ENCODE peak calls at places on chromosomes 6 and 20, in eight cellular contexts. J is AG04449, M is lower leg skin, P is colonic mucosa, F is astrocyte of the spinal cord, O is fibroblast of lung, B is heart right ventricle, N is A549. D is an unnamed sample.

GRCh38 chr6:82030761-82031160 is 216.8 kb downstream of the IBTK start:
- DNase-seq in J (no peak), M (no peak), P (no peak), F (no peak), O (no peak), B (no peak), N (no peak), D (no peak)

GRCh38 chr6:170345662-170346061 is 39.1 kb downstream of the FAM120B start:
- DNase-seq in J (no peak), M (no peak), P (no peak), F (peak; percentile 17), O (peak; percentile 30), B (no peak), N (no peak), D (no peak)

GRCh38 chr20:24699321-24700165 is 230.1 kb downstream of the SYNDIG1 start:
- DNase-seq in J (no peak), M (peak; percentile 79), P (no peak), F (no peak), O (no peak), B (no peak), N (no peak), D (no peak)

GRCh38 chr20:23541330-23541729 is 27.0 kb downstream of the CST9L start:
- DNase-seq in J (no peak), M (peak; percentile 60), P (no peak), F (no peak), O (no peak), B (no peak), N (no peak), D (no peak)

GRCh38 chr6:21438237-21438985 is 155.1 kb upstream of the SOX4 start:
- DNase-seq in J (no peak), M (no peak), P (no peak), F (peak; percentile 33), O (peak; percentile 63), B (no peak), N (no peak), D (no peak)

GRCh38 chr6:36595168-36595818 is 1.1 kb downstream of the SRSF3 start:
- DNase-seq in J (no peak), M (peak; percentile 87), P (peak; percentile 58), F (peak; percentile 59), O (peak; percentile 54), B (peak; percentile 66), N (no peak), D (peak; percentile 19)

GRCh38 chr20:18728867-18729224 is 84.7 kb upstream of the SCP2D1 start:
- DNase-seq in J (no peak), M (no peak), P (no peak), F (no peak), O (no peak), B (no peak), N (no peak), D (no peak)

GRCh38 chr6:82022614-82023102 is 224.9 kb downstream of the IBTK start:
- DNase-seq in J (no peak), M (no peak), P (no peak), F (peak; percentile 74), O (peak; percentile 84), B (no peak), N (no peak), D (no peak)

GRCh38 chr6:151291145-151292055 is 51.6 kb downstream of the AKAP12 start:
- DNase-seq in J (peak; percentile 92), M (no peak), P (peak; percentile 22), F (peak; percentile 89), O (peak; percentile 88), B (peak; percentile 34), N (no peak), D (no peak)

GRCh38 chr6:135014353-135014832 is 40.2 kb downstream of the HBS1L start:
- DNase-seq in J (no peak), M (no peak), P (no peak), F (no peak), O (no peak), B (no peak), N (no peak), D (no peak)

GRCh38 chr6:150026976-150027805 is 1.9 kb upstream of the RAET1L start:
- DNase-seq in J (no peak), M (no peak), P (no peak), F (no peak), O (no peak), B (no peak), N (no peak), D (no peak)

GRCh38 chr20:39473533-39473932 is 511.4 kb downstream of the DHX35 start:
- DNase-seq in J (no peak), M (no peak), P (no peak), F (no peak), O (no peak), B (no peak), N (no peak), D (no peak)

DNA sequence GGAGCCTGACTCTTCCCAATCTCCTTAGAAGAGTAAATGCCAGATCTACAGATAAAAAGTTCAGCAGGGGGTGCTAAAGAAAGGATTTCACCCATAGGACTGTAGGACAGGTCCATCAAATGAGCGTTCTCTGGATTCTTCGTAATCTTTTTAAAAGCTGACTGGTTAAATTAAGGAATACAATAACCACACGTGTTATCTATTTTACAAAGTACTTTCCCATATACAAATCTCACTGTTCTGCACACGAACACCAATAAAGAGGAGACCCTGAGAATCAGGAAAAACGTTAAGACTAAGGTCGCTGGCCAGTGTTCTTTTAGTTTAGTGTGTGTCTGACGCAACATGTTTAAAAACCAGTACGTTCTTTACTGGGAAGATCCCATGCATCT is 542 bp downstream of the TUBE1 start:
- DNase-seq in J (no peak), M (no peak), P (no peak), F (peak; percentile 72), O (peak; percentile 56), B (no peak), N (peak; percentile 53), D (no peak)
- TF ChIP-seq CTCF in J (peak; percentile 22), M (no peak), P (no peak), F (peak; percentile 39), O (peak; percentile 43), B (no peak), N (peak; percentile 43), D (no peak)

DNA sequence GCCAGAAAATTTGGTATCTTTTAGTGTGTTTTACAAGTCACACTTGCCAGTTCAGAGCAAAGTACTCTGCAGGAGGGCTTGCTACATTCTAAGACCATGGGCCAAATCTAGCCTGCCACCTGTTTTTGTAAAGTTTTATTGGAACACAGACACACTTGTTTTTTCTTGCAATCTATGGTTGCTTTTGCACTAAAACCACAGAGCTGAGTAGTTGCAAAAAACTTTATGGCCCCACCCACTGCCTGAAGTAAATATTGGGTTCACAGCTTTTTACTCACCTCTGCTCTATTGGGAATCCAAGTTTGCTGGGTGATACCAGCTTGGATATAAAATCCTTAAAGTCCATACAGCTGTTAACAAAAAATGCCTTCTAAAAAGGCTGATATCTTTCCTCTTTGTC is 109.0 kb downstream of the ZFP64 start:
- DNase-seq in J (no peak), M (no peak), P (no peak), F (peak; percentile 14), O (no peak), B (no peak), N (no peak), D (no peak)
- TF ChIP-seq CTCF in J (no peak), M (no peak), P (no peak), F (no peak), O (no peak), B (no peak), N (no peak), D (no peak)

DNA sequence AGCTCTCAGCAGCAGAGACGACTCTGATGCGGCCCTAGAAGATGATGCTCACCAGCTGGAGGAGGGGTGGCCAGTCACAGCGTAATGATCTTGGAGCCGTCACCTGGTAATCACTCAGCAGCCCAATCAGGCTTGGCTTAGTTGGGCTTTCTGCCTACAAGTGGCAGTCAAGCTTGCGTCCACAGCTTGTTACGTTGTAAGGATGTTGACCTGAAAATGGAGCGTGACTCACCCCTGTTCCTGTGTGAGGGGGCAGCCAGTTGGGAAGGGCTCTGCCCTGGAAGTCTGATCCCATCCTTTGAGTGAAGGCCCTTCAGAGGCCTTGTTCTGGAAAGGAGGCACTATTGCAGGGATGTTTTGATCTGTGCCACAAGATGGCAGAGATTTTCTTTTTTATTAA is 49.8 kb downstream of the SPATA2 start:
- DNase-seq in J (no peak), M (peak; percentile 77), P (no peak), F (no peak), O (no peak), B (no peak), N (no peak), D (no peak)
- TF ChIP-seq CTCF in J (no peak), M (no peak), P (no peak), F (no peak), O (no peak), B (no peak), N (no peak), D (no peak)

GRCh38 chr6:145627451-145627850 is 107.9 kb downstream of the EPM2A start:
- DNase-seq in J (no peak), M (no peak), P (no peak), F (no peak), O (no peak), B (no peak), N (no peak), D (no peak)
- TF ChIP-seq CTCF in J (no peak), M (no peak), P (no peak), F (no peak), O (no peak), B (no peak), N (no peak), D (no peak)

GRCh38 chr6:122609881-122610689 is at the start of gene PKIB:
- DNase-seq in J (no peak), M (peak; percentile 91), P (peak; percentile 79), F (peak; percentile 82), O (peak; percentile 83), B (peak; percentile 25), N (peak; percentile 60), D (peak; percentile 81)
- TF ChIP-seq CTCF in J (peak; percentile 72), M (no peak), P (no peak), F (peak; percentile 56), O (peak; percentile 32), B (no peak), N (peak; percentile 8), D (no peak)

GRCh38 chr20:8162610-8163009 is 30.5 kb downstream of the PLCB1 start:
- DNase-seq in J (no peak), M (no peak), P (no peak), F (no peak), O (no peak), B (no peak), N (no peak), D (no peak)

GRCh38 chr20:8168785-8169288 is 36.8 kb downstream of the PLCB1 start:
- DNase-seq in J (no peak), M (no peak), P (no peak), F (no peak), O (peak; percentile 18), B (no peak), N (no peak), D (no peak)

GRCh38 chr20:8166730-8167129 is 34.7 kb downstream of the PLCB1 start:
- DNase-seq in J (no peak), M (no peak), P (no peak), F (no peak), O (no peak), B (no peak), N (no peak), D (no peak)

GRCh38 chr20:8161262-8162071 is 29.4 kb downstream of the PLCB1 start:
- DNase-seq in J (no peak), M (no peak), P (no peak), F (no peak), O (peak; percentile 36), B (peak; percentile 9), N (no peak), D (no peak)

GRCh38 chr20:8163543-8163942 is 31.5 kb downstream of the PLCB1 start:
- DNase-seq in J (no peak), M (no peak), P (no peak), F (no peak), O (no peak), B (no peak), N (no peak), D (no peak)
- TF ChIP-seq CTCF in J (no peak), M (no peak), P (no peak), F (no peak), O (no peak), B (no peak), N (no peak), D (no peak)

D was measured in endothelial cell.